ENCODE peak calls at places on chromosomes 16 and 17, in eight cellular contexts. R is heart right ventricle; B is fibroblast of the aortic adventitia; O is NCI-H345; P is HS-5; X is neural crest cell; G is mesendoderm; K is activated T-cell treated with anti-CD3 and anti-CD28 coated beads, Interleukin-2, amount 50 U/mL, for 72 hours. D is an unnamed sample.

GRCh38 chr17:17841620-17842025 is 4.8 kb upstream of the SREBF1 start:
- DNase-seq in P (no peak), K (no peak), O (peak), G (peak), X (no peak), B (no peak), R (peak), D (peak)

GRCh38 chr17:3964203-3965122 is at the start of gene ATP2A3:
- DNase-seq in B (no peak), X (no peak), P (no peak), O (peak), K (peak), G (peak), R (peak), D (no peak)

GRCh38 chr16:1563786-1564185 is 30.3 kb downstream of the TMEM204 start:
- DNase-seq in B (no peak), X (no peak), R (no peak), P (no peak), O (no peak), G (no peak), K (no peak), D (no peak)

GRCh38 chr17:16171613-16172012 is 43.7 kb downstream of the NCOR1 start:
- DNase-seq in B (no peak), G (no peak), P (no peak), X (no peak), R (no peak), O (peak), K (no peak), D (no peak)

GRCh38 chr17:33240397-33240796 is 52.7 kb downstream of the ASIC2 start:
- DNase-seq in K (no peak), G (no peak), X (no peak), P (no peak), O (peak), B (no peak), R (no peak), D (no peak)

GRCh38 chr17:49821916-49822315 is 26.0 kb downstream of the TAC4 start:
- DNase-seq in B (no peak), P (no peak), O (no peak), G (no peak), R (no peak), X (no peak), K (no peak), D (no peak)

GRCh38 chr17:81135503-81136283 is 29.6 kb upstream of the PVALEF start:
- DNase-seq in G (no peak), X (no peak), B (no peak), P (no peak), K (no peak), O (peak), R (no peak), D (no peak)

GRCh38 chr16:55488306-55488705 is 9.3 kb downstream of the MMP2 start:
- DNase-seq in G (no peak), K (no peak), P (no peak), B (no peak), O (no peak), R (no peak), X (no peak), D (no peak)

GRCh38 chr16:66427451-66427860 is 361 bp downstream of the BEAN1 start:
- DNase-seq in B (no peak), G (no peak), R (no peak), K (no peak), O (no peak), X (peak), P (no peak), D (no peak)

GRCh38 chr17:17191346-17191792 is 14.8 kb downstream of the PLD6 start:
- DNase-seq in P (peak), K (no peak), B (peak), X (no peak), O (no peak), R (peak), G (peak), D (no peak)

GRCh38 chr17:77372444-77373297 is 231.9 kb downstream of the SEC14L1 start:
- DNase-seq in G (peak), K (peak), X (peak), B (peak), P (no peak), O (no peak), R (peak), D (peak)

GRCh38 chr16:82783933-82784566 is 157.3 kb downstream of the CDH13 start:
- DNase-seq in K (no peak), P (no peak), O (no peak), B (no peak), X (no peak), G (no peak), R (no peak), D (no peak)

GRCh38 chr16:89449726-89450335 is 40.5 kb downstream of the ANKRD11 start:
- DNase-seq in O (no peak), G (peak), R (no peak), X (no peak), K (no peak), P (no peak), B (no peak), D (no peak)

GRCh38 chr16:29995330-29995910 is at the start of gene HIRIP3:
- DNase-seq in B (no peak), R (peak), K (peak), O (peak), G (peak), P (peak), X (peak), D (peak)

GRCh38 chr17:42294469-42295398 is 6.4 kb downstream of the STAT5A start:
- DNase-seq in B (no peak), O (no peak), P (no peak), G (no peak), R (peak), X (no peak), K (no peak), D (no peak)

GRCh38 chr17:58330544-58330996 is 2.0 kb upstream of the TSPOAP1 start:
- DNase-seq in O (no peak), K (peak), X (no peak), P (no peak), R (no peak), G (no peak), B (no peak), D (no peak)

GRCh38 chr16:68612996-68613395 is 32.1 kb upstream of the CDH3 start:
- DNase-seq in B (no peak), G (no peak), R (no peak), X (no peak), O (no peak), K (no peak), P (no peak), D (no peak)

GRCh38 chr17:66947311-66947710 is 17.2 kb upstream of the CACNG4 start:
- DNase-seq in K (no peak), X (no peak), P (no peak), O (no peak), B (no peak), R (no peak), G (no peak), D (no peak)

GRCh38 chr16:50284131-50284911 is 18.0 kb downstream of the ADCY7 start:
- DNase-seq in G (no peak), R (peak), B (no peak), X (no peak), K (no peak), O (no peak), P (no peak), D (no peak)

GRCh38 chr17:44952946-44953475 is 5.4 kb upstream of the KIF18B start:
- DNase-seq in P (no peak), K (no peak), B (no peak), R (no peak), X (no peak), O (no peak), G (peak), D (no peak)

GRCh38 chr17:7844292-7845154 is 10.3 kb upstream of the TMEM88 start:
- DNase-seq in O (peak), R (peak), P (peak), G (peak), X (peak), K (peak), B (peak), D (peak)

GRCh38 chr16:1443403-1443973 is 868 bp downstream of the CCDC154 start:
- DNase-seq in G (no peak), O (no peak), X (no peak), R (no peak), B (no peak), P (no peak), K (no peak), D (no peak)

GRCh38 chr17:77619851-77620250 is 338.7 kb upstream of the TNRC6C start:
- DNase-seq in O (no peak), K (no peak), X (no peak), G (peak), B (peak), R (no peak), P (no peak), D (peak)

GRCh38 chr16:81500833-81501521 is 56.4 kb downstream of the CMIP start:
- DNase-seq in P (no peak), B (peak), R (no peak), G (no peak), O (no peak), K (no peak), X (no peak), D (peak)

GRCh38 chr16:69114346-69114975 is 9.0 kb downstream of the HAS3 start:
- DNase-seq in G (no peak), K (no peak), X (no peak), O (no peak), P (no peak), R (no peak), B (no peak), D (no peak)

GRCh38 chr17:17763136-17763535 is 73.7 kb downstream of the SREBF1 start:
- DNase-seq in X (no peak), P (no peak), G (no peak), B (no peak), O (no peak), K (no peak), R (no peak), D (no peak)

GRCh38 chr16:14606102-14606501 is 24.0 kb downstream of the PARN start:
- DNase-seq in O (no peak), G (no peak), R (no peak), B (no peak), P (no peak), K (no peak), X (no peak), D (no peak)

GRCh38 chr17:47924785-47925676 is 16.3 kb upstream of the PNPO start:
- DNase-seq in X (no peak), P (no peak), R (no peak), G (no peak), O (no peak), K (no peak), B (no peak), D (no peak)

GRCh38 chr17:57524790-57525543 is 220.1 kb downstream of the CCDC182 start:
- DNase-seq in G (no peak), B (no peak), R (no peak), P (no peak), K (no peak), X (no peak), O (no peak), D (no peak)

GRCh38 chr16:49414651-49415050 is 41.0 kb downstream of the C16orf78 start:
- DNase-seq in X (no peak), G (no peak), P (no peak), R (no peak), K (no peak), B (no peak), O (no peak), D (no peak)